ENCODE peak calls at places on chromosomes 12 and 14, in four cellular contexts. X, N, P and M are unnamed samples.

GRCh38 chr14:70013269-70013873 is 134.2 kb downstream of the SMOC1 start:
- DNase-seq in X (no peak), N (no peak), P (no peak), M (no peak)

GRCh38 chr12:4015225-4016076 is 142.3 kb upstream of the PARP11 start:
- DNase-seq in X (no peak), N (no peak), P (no peak), M (no peak)

GRCh38 chr14:105467942-105468471 is 6.6 kb upstream of the CRIP2 start:
- DNase-seq in X (no peak), N (no peak), P (no peak), M (no peak)

GRCh38 chr14:92321701-92322100 is 1.3 kb upstream of the SLC24A4 start:
- DNase-seq in X (no peak), N (no peak), P (no peak), M (no peak)

GRCh38 chr14:76654573-76654955 is 106.7 kb upstream of the VASH1 start:
- DNase-seq in X (no peak), N (no peak), P (no peak), M (no peak)

GRCh38 chr14:54796961-54797360 is 105.7 kb downstream of the GCH1 start:
- DNase-seq in X (no peak), N (no peak), P (no peak), M (no peak)

GRCh38 chr12:7917392-7918267 is 18.4 kb downstream of the SLC2A3 start:
- DNase-seq in X (no peak), N (no peak), P (no peak), M (no peak)

GRCh38 chr12:90163975-90164374 is 455.3 kb upstream of the ATP2B1 start:
- DNase-seq in X (no peak), N (no peak), P (no peak), M (no peak)